ENCODE peak calls at places on chromosomes 4 and X, in six cellular contexts. V is RWPE2; P is Peyer's patch; Q is CD4-positive, alpha-beta T cell; B is H9; E is CD8-positive, alpha-beta T cell. R is an unnamed sample.

GRCh38 chr4:21948347-21949072 is at the start of gene KCNIP4:
- DNase-seq in E (no peak), Q (no peak), V (no peak), B (peak), P (peak), R (no peak)

GRCh38 chrX:48569958-48570357 is 4.3 kb upstream of the RBM3 start:
- DNase-seq in E (no peak), P (no peak), V (no peak), B (no peak), Q (no peak), R (no peak)

GRCh38 chrX:107742754-107743191 is 32.8 kb downstream of the TSC22D3 start:
- DNase-seq in E (no peak), Q (no peak), V (no peak), P (peak), B (no peak), R (no peak)

GRCh38 chr4:182695009-182695408 is 222.2 kb downstream of the DCTD start:
- DNase-seq in B (no peak), P (no peak), V (no peak), E (no peak), Q (no peak), R (no peak)

GRCh38 chr4:179472164-179472563 is 2029.9 kb upstream of the AGA start:
- DNase-seq in E (no peak), P (no peak), B (no peak), V (no peak), Q (no peak), R (no peak)

GRCh38 chrX:85004255-85004654 is 578 bp downstream of the APOOL start:
- DNase-seq in Q (no peak), E (no peak), P (no peak), B (no peak), V (no peak), R (no peak)

GRCh38 chr4:145069361-145069760 is 28.6 kb downstream of the ANAPC10 start:
- DNase-seq in P (no peak), V (no peak), E (no peak), Q (no peak), B (no peak), R (no peak)

GRCh38 chr4:76211769-76212168 is 1.9 kb downstream of the SCARB2 start:
- DNase-seq in B (no peak), V (no peak), E (no peak), Q (no peak), P (no peak), R (no peak)

GRCh38 chrX:122565952-122566351 is 618.1 kb upstream of the GRIA3 start:
- DNase-seq in P (no peak), Q (no peak), E (no peak), B (no peak), V (peak), R (no peak)

GRCh38 chr4:168636506-168637176 is 139.8 kb downstream of the PALLD start:
- DNase-seq in V (no peak), B (no peak), Q (no peak), P (no peak), E (no peak), R (no peak)

GRCh38 chr4:137530176-137530575 is 2.1 kb downstream of the PCDH18 start:
- DNase-seq in V (no peak), E (no peak), P (no peak), B (no peak), Q (no peak), R (no peak)

GRCh38 chrX:109890910-109891502 is 111.9 kb upstream of the TMEM164 start:
- DNase-seq in B (peak), Q (peak), V (no peak), E (peak), P (peak), R (peak)

GRCh38 chr4:76558391-76559235 is 123.6 kb downstream of the SHROOM3 start:
- DNase-seq in P (no peak), E (no peak), V (no peak), B (peak), Q (no peak), R (no peak)

GRCh38 chr4:176988226-176988625 is 195.5 kb upstream of the VEGFC start:
- DNase-seq in P (no peak), V (peak), E (no peak), B (no peak), Q (no peak), R (no peak)

GRCh38 chrX:135384161-135384836 is 37.4 kb upstream of the SMIM10L2A start:
- DNase-seq in V (no peak), Q (peak), B (no peak), E (peak), P (no peak), R (no peak)
- H3K27ac ChIP-seq in V (no peak), Q (no peak), B (no peak), E (no peak), P (no peak), R (no peak)

GRCh38 chrX:15747626-15748173 is 9.6 kb downstream of the CA5B start:
- DNase-seq in Q (no peak), V (no peak), B (no peak), E (no peak), P (no peak), R (no peak)

GRCh38 chrX:15749642-15750610 is 11.9 kb downstream of the CA5B start:
- DNase-seq in P (no peak), V (no peak), B (no peak), Q (no peak), E (no peak), R (no peak)

GRCh38 chrX:15751160-15751819 is 13.2 kb downstream of the CA5B start:
- DNase-seq in V (no peak), E (no peak), Q (no peak), P (no peak), B (no peak), R (no peak)

GRCh38 chrX:15755091-15755490 is 17.0 kb downstream of the CA5B start:
- DNase-seq in E (no peak), V (no peak), B (no peak), Q (no peak), P (no peak), R (no peak)

DNA sequence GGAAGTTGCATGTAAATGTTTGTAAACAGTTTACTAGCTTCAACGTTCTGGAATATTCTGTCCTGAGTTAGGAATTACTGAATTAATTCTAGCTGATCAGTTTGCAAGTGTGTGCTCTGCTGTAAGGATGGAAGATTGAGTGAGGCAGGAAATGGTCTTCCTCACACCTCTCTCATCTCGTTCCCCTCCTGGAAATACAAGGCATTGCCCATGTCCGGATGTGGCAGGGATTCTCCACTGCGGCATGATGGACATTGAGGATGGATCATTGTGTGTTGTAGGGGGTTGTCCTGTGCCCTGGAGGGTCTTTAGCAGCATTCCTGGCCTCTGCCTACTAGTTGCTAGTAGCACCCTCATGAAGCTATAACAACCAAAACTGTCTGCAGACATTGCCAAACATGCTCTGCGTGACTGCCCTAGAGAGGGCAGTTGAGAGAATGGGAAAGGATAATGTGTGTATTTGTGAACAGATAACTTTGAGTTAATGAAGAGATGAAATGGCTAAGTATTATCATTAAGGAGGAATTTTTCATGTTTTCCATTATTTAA is 12.6 kb downstream of the CA5B start:
- DNase-seq in E (no peak), V (no peak), Q (no peak), B (no peak), P (no peak), R (no peak)
- H3K27ac ChIP-seq in E (peak), V (no peak), Q (peak), B (no peak), P (peak), R (peak)

GRCh38 chr4:17811078-17811603 is 362 bp downstream of the NCAPG start:
- DNase-seq in P (no peak), E (no peak), B (no peak), V (no peak), Q (no peak), R (no peak)
- H3K27ac ChIP-seq in P (peak), E (no peak), B (no peak), V (peak), Q (no peak), R (no peak)

DNA sequence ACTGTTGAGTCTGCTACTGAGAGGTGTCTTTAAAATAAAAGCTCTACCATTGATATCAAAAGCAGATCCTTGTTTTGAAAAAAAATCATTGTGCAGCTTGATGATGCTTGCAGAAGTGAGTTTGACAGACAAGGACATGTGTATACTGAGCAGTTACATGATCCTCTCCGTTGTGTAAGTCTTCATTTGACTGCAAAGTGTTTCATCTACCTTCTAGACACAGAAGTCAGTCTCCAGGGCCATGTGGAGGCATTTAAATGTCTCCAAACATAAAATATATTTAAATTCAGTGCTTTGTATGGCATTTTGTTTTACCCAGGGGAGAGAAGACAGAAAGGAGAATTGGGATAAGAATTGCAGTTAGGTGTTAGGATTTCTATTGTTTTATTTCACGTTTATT is 107.8 kb upstream of the MYOZ2 start:
- DNase-seq in Q (no peak), P (no peak), E (no peak), B (no peak), V (no peak), R (no peak)
- H3K27ac ChIP-seq in Q (no peak), P (peak), E (no peak), B (no peak), V (no peak), R (no peak)

DNA sequence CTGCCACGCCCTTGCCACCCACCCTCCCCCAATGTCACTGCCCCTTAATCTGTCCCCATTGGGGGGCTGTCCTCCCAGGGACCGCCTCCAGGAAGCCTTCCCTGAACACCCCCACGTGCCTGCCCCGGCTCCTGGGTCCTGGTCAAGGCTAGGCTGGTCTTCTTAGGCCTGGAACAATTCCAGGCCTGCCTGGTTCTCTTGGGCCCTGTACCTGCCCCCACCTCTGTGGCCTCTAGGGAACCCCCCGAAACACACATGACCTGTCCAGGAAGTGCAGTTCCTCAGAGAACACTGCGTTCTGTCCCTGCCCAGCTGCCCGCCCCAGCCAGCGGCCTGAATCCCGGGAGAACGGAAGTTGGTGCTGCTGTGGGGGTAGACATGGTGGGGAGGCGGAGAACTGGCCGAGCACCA is 5.1 kb downstream of the MXD4 start:
- DNase-seq in E (no peak), B (no peak), Q (no peak), P (no peak), V (no peak), R (peak)
- H3K27ac ChIP-seq in E (no peak), B (no peak), Q (no peak), P (peak), V (peak), R (peak)

DNA sequence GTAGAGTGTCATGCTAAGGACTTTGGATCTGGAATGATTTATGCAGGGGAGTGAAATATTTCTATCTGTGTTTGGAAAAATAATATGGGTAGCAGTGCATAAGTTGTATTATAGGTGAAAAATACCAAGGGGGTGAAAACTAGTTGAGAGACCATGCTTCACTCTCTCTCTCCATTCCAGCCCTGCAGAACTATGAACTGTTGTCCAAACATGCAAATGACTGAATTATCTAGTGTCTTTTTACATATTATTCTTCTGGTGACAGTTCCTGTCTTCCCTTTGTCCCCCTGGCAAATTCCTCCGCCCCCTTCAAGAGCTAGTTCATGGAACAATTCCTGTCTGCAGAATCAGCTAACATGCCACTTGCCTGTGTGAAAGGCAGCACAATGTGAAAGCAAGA is 2.4 kb downstream of the PF4 start:
- DNase-seq in P (no peak), V (no peak), Q (no peak), E (no peak), B (no peak), R (no peak)
- H3K27ac ChIP-seq in P (no peak), V (peak), Q (no peak), E (no peak), B (no peak), R (no peak)

R was measured in pancreas.